ENCODE peak calls at places on chromosome 20, in six cellular contexts. One of them, this sample, is unnamed.

GRCh38 chr20:40706977-40707582 is 18.0 kb upstream of the MAFB start:
- DNase-seq in fibroblast of mammary gland: no peak
- DNase-seq in K562: no peak
- DNase-seq in ovary: no peak
- DNase-seq in AG09309: no peak
- DNase-seq in neural crest cell: no peak
- DNase-seq in this sample: no peak

GRCh38 chr20:45782890-45783289 is 8.8 kb downstream of the WFDC3 start:
- DNase-seq in fibroblast of mammary gland: peak; percentile 17
- DNase-seq in K562: no peak
- DNase-seq in ovary: no peak
- DNase-seq in AG09309: no peak
- DNase-seq in neural crest cell: no peak
- DNase-seq in this sample: no peak

GRCh38 chr20:32945710-32946221 is 58.5 kb downstream of the SUN5 start:
- DNase-seq in fibroblast of mammary gland: peak; percentile 21
- DNase-seq in K562: no peak
- DNase-seq in ovary: no peak
- DNase-seq in AG09309: peak; percentile 5
- DNase-seq in neural crest cell: no peak
- DNase-seq in this sample: no peak

GRCh38 chr20:12072945-12073245 is 155.2 kb downstream of the BTBD3 start:
- DNase-seq in fibroblast of mammary gland: peak; percentile 14
- DNase-seq in K562: no peak
- DNase-seq in ovary: no peak
- DNase-seq in AG09309: no peak
- DNase-seq in neural crest cell: no peak
- DNase-seq in this sample: no peak

GRCh38 chr20:24357169-24357568 is 112.3 kb upstream of the SYNDIG1 start:
- DNase-seq in fibroblast of mammary gland: no peak
- DNase-seq in K562: no peak
- DNase-seq in ovary: no peak
- DNase-seq in AG09309: no peak
- DNase-seq in neural crest cell: no peak
- DNase-seq in this sample: no peak

GRCh38 chr20:55140631-55141030 is 665.2 kb downstream of the DOK5 start:
- DNase-seq in fibroblast of mammary gland: no peak
- DNase-seq in K562: no peak
- DNase-seq in ovary: no peak
- DNase-seq in AG09309: no peak
- DNase-seq in neural crest cell: no peak
- DNase-seq in this sample: no peak

GRCh38 chr20:8646026-8646425 is 422.9 kb upstream of the PLCB4 start:
- DNase-seq in fibroblast of mammary gland: peak; percentile 75
- DNase-seq in K562: no peak
- DNase-seq in ovary: no peak
- DNase-seq in AG09309: peak; percentile 32
- DNase-seq in neural crest cell: no peak
- DNase-seq in this sample: no peak

GRCh38 chr20:59356662-59357061 is 56.3 kb downstream of the EDN3 start:
- DNase-seq in fibroblast of mammary gland: no peak
- DNase-seq in K562: no peak
- DNase-seq in ovary: no peak
- DNase-seq in AG09309: no peak
- DNase-seq in neural crest cell: no peak
- DNase-seq in this sample: no peak

GRCh38 chr20:64258071-64258823 is 2.7 kb downstream of the PCMTD2 start:
- DNase-seq in fibroblast of mammary gland: no peak
- DNase-seq in K562: no peak
- DNase-seq in ovary: no peak
- DNase-seq in AG09309: no peak
- DNase-seq in neural crest cell: no peak
- DNase-seq in this sample: no peak

GRCh38 chr20:58389324-58389967 is 417 bp downstream of the VAPB start:
- DNase-seq in fibroblast of mammary gland: peak; percentile 19
- DNase-seq in K562: peak; percentile 77
- DNase-seq in ovary: no peak
- DNase-seq in AG09309: no peak
- DNase-seq in neural crest cell: no peak
- DNase-seq in this sample: peak; percentile 27

GRCh38 chr20:17698419-17698818 is 1.3 kb upstream of the BANF2 start:
- DNase-seq in fibroblast of mammary gland: no peak
- DNase-seq in K562: no peak
- DNase-seq in ovary: no peak
- DNase-seq in AG09309: no peak
- DNase-seq in neural crest cell: no peak
- DNase-seq in this sample: no peak

GRCh38 chr20:54633903-54634302 is 158.5 kb downstream of the DOK5 start:
- DNase-seq in fibroblast of mammary gland: no peak
- DNase-seq in K562: no peak
- DNase-seq in ovary: no peak
- DNase-seq in AG09309: no peak
- DNase-seq in neural crest cell: no peak
- DNase-seq in this sample: no peak

GRCh38 chr20:4730782-4731181 is 9.1 kb downstream of the PRND start:
- DNase-seq in fibroblast of mammary gland: peak; percentile 6
- DNase-seq in K562: peak; percentile 23
- DNase-seq in ovary: peak; percentile 54
- DNase-seq in AG09309: no peak
- DNase-seq in neural crest cell: no peak
- DNase-seq in this sample: no peak

GRCh38 chr20:31842471-31843157 is 2.8 kb downstream of the FOXS1 start:
- DNase-seq in fibroblast of mammary gland: peak; percentile 46
- DNase-seq in K562: no peak
- DNase-seq in ovary: peak; percentile 85
- DNase-seq in AG09309: no peak
- DNase-seq in neural crest cell: no peak
- DNase-seq in this sample: no peak

GRCh38 chr20:24708411-24709295 is 239.2 kb downstream of the SYNDIG1 start:
- DNase-seq in fibroblast of mammary gland: no peak
- DNase-seq in K562: no peak
- DNase-seq in ovary: no peak
- DNase-seq in AG09309: no peak
- DNase-seq in neural crest cell: no peak
- DNase-seq in this sample: no peak

GRCh38 chr20:49584418-49585382 is 16.8 kb upstream of the PTGIS start:
- DNase-seq in fibroblast of mammary gland: no peak
- DNase-seq in K562: no peak
- DNase-seq in ovary: no peak
- DNase-seq in AG09309: no peak
- DNase-seq in neural crest cell: no peak
- DNase-seq in this sample: no peak

GRCh38 chr20:24545168-24545567 is 75.7 kb downstream of the SYNDIG1 start:
- DNase-seq in fibroblast of mammary gland: no peak
- DNase-seq in K562: no peak
- DNase-seq in ovary: no peak
- DNase-seq in AG09309: no peak
- DNase-seq in neural crest cell: no peak
- DNase-seq in this sample: no peak

GRCh38 chr20:53929399-53929798 is 141.0 kb downstream of the BCAS1 start:
- DNase-seq in fibroblast of mammary gland: no peak
- DNase-seq in K562: no peak
- DNase-seq in ovary: no peak
- DNase-seq in AG09309: no peak
- DNase-seq in neural crest cell: no peak
- DNase-seq in this sample: no peak

GRCh38 chr20:5996765-5997164 is 46.3 kb downstream of the MCM8 start:
- DNase-seq in fibroblast of mammary gland: no peak
- DNase-seq in K562: no peak
- DNase-seq in ovary: no peak
- DNase-seq in AG09309: no peak
- DNase-seq in neural crest cell: no peak
- DNase-seq in this sample: no peak

GRCh38 chr20:57705103-57705899 is 4.5 kb downstream of the PMEPA1 start:
- DNase-seq in fibroblast of mammary gland: no peak
- DNase-seq in K562: no peak
- DNase-seq in ovary: no peak
- DNase-seq in AG09309: no peak
- DNase-seq in neural crest cell: no peak
- DNase-seq in this sample: no peak

GRCh38 chr20:63317601-63318291 is 24.8 kb downstream of the COL20A1 start:
- DNase-seq in fibroblast of mammary gland: no peak
- DNase-seq in K562: no peak
- DNase-seq in ovary: no peak
- DNase-seq in AG09309: no peak
- DNase-seq in neural crest cell: no peak
- DNase-seq in this sample: no peak

GRCh38 chr20:36825374-36826104 is 50.4 kb upstream of the TLDC2 start:
- DNase-seq in fibroblast of mammary gland: no peak
- DNase-seq in K562: no peak
- DNase-seq in ovary: no peak
- DNase-seq in AG09309: no peak
- DNase-seq in neural crest cell: peak; percentile 36
- DNase-seq in this sample: no peak

GRCh38 chr20:49237531-49237930 is 18.3 kb downstream of the DDX27 start:
- DNase-seq in fibroblast of mammary gland: no peak
- DNase-seq in K562: no peak
- DNase-seq in ovary: no peak
- DNase-seq in AG09309: no peak
- DNase-seq in neural crest cell: no peak
- DNase-seq in this sample: no peak

GRCh38 chr20:23265226-23265625 is 85.4 kb upstream of the NXT1 start:
- DNase-seq in fibroblast of mammary gland: peak; percentile 55
- DNase-seq in K562: no peak
- DNase-seq in ovary: peak; percentile 62
- DNase-seq in AG09309: no peak
- DNase-seq in neural crest cell: no peak
- DNase-seq in this sample: no peak

GRCh38 chr20:59482581-59483187 is 121.7 kb upstream of the PHACTR3 start:
- DNase-seq in fibroblast of mammary gland: no peak
- DNase-seq in K562: no peak
- DNase-seq in ovary: no peak
- DNase-seq in AG09309: no peak
- DNase-seq in neural crest cell: no peak
- DNase-seq in this sample: no peak

GRCh38 chr20:18276821-18277220 is 11.5 kb upstream of the ZNF133 start:
- DNase-seq in fibroblast of mammary gland: peak; percentile 71
- DNase-seq in K562: peak; percentile 20
- DNase-seq in ovary: peak; percentile 54
- DNase-seq in AG09309: peak; percentile 20
- DNase-seq in neural crest cell: peak; percentile 79
- DNase-seq in this sample: peak; percentile 72

GRCh38 chr20:3174442-3175263 is 1.3 kb upstream of the LZTS3 start:
- DNase-seq in fibroblast of mammary gland: peak; percentile 19
- DNase-seq in K562: no peak
- DNase-seq in ovary: no peak
- DNase-seq in AG09309: no peak
- DNase-seq in neural crest cell: no peak
- DNase-seq in this sample: no peak

GRCh38 chr20:32126919-32127318 is 17.4 kb downstream of the TM9SF4 start:
- DNase-seq in fibroblast of mammary gland: no peak
- DNase-seq in K562: no peak
- DNase-seq in ovary: no peak
- DNase-seq in AG09309: no peak
- DNase-seq in neural crest cell: no peak
- DNase-seq in this sample: no peak

GRCh38 chr20:45611054-45611453 is 18.5 kb upstream of the WFDC10A start:
- DNase-seq in fibroblast of mammary gland: peak; percentile 94
- DNase-seq in K562: no peak
- DNase-seq in ovary: no peak
- DNase-seq in AG09309: peak; percentile 81
- DNase-seq in neural crest cell: no peak
- DNase-seq in this sample: no peak

GRCh38 chr20:33081411-33082154 is 2.1 kb downstream of the BPIFB4 start:
- DNase-seq in fibroblast of mammary gland: no peak
- DNase-seq in K562: no peak
- DNase-seq in ovary: no peak
- DNase-seq in AG09309: no peak
- DNase-seq in neural crest cell: no peak
- DNase-seq in this sample: no peak

GRCh38 chr20:19815553-19815991 is 57.5 kb downstream of the RIN2 start:
- DNase-seq in fibroblast of mammary gland: peak; percentile 99
- DNase-seq in K562: no peak
- DNase-seq in ovary: no peak
- DNase-seq in AG09309: peak; percentile 97
- DNase-seq in neural crest cell: no peak
- DNase-seq in this sample: no peak
- TF ChIP-seq CTCF in fibroblast of mammary gland: no peak
- TF ChIP-seq CTCF in K562: no peak
- TF ChIP-seq CTCF in ovary: no peak
- TF ChIP-seq CTCF in AG09309: no peak
- TF ChIP-seq CTCF in neural crest cell: no peak
- TF ChIP-seq CTCF in this sample: no peak

GRCh38 chr20:13900506-13900905 is 89.9 kb downstream of the SEL1L2 start:
- DNase-seq in fibroblast of mammary gland: no peak
- DNase-seq in K562: no peak
- DNase-seq in ovary: no peak
- DNase-seq in AG09309: no peak
- DNase-seq in neural crest cell: no peak
- DNase-seq in this sample: no peak

GRCh38 chr20:13898012-13898612 is 92.3 kb downstream of the SEL1L2 start:
- DNase-seq in fibroblast of mammary gland: peak; percentile 20
- DNase-seq in K562: no peak
- DNase-seq in ovary: no peak
- DNase-seq in AG09309: no peak
- DNase-seq in neural crest cell: no peak
- DNase-seq in this sample: no peak
- TF ChIP-seq CTCF in fibroblast of mammary gland: peak; percentile 14
- TF ChIP-seq CTCF in K562: peak; percentile 33
- TF ChIP-seq CTCF in ovary: no peak
- TF ChIP-seq CTCF in AG09309: no peak
- TF ChIP-seq CTCF in neural crest cell: peak; percentile 29
- TF ChIP-seq CTCF in this sample: peak; percentile 54

DNA sequence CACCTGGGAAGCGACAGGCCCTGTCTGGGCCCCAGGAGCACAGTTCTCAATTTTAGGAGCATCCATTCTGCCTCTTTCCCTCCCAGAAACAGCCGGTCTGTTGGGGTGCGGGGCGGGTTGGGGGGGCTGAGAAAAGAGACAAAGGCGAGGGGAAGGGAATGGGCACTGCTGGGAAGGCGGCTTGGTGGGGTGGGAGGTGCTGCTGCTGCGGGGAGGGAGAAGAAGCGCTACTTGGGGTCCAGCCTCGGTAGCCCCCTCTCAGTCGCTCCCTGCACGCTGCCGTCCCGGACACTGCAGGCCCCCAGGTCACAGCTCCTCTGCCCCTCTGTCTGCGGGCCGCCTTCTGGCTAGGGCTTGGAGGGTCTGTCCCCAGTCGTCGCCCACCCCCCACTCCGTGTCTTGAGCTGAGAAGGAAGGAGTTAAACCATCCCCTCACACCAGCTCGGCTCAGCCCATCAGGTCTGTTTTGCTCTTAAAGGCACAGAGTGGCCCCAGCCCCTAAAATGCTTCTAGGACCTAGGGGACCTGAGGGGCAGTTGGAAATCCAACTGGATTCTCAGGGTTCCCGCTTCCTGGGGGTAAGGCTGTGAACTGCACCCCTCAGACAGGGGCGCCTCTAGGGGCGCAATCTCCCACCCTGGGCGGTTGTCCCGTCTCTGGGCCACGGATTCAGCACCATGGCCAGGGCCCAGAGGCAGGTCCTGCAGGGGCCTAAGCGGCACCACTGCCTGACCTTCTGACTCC is 740 bp downstream of the GDAP1L1 start:
- DNase-seq in fibroblast of mammary gland: peak; percentile 22
- DNase-seq in K562: peak; percentile 91
- DNase-seq in ovary: peak; percentile 76
- DNase-seq in AG09309: no peak
- DNase-seq in neural crest cell: peak; percentile 73
- DNase-seq in this sample: peak; percentile 82
- TF ChIP-seq CTCF in fibroblast of mammary gland: peak; percentile 41
- TF ChIP-seq CTCF in K562: peak; percentile 98
- TF ChIP-seq CTCF in ovary: no peak
- TF ChIP-seq CTCF in AG09309: peak; percentile 44
- TF ChIP-seq CTCF in neural crest cell: peak; percentile 64
- TF ChIP-seq CTCF in this sample: peak; percentile 88

GRCh38 chr20:9686001-9686400 is 152.9 kb downstream of the PAK5 start:
- DNase-seq in fibroblast of mammary gland: no peak
- DNase-seq in K562: no peak
- DNase-seq in ovary: no peak
- DNase-seq in AG09309: no peak
- DNase-seq in neural crest cell: no peak
- DNase-seq in this sample: no peak
- TF ChIP-seq CTCF in fibroblast of mammary gland: no peak
- TF ChIP-seq CTCF in K562: no peak
- TF ChIP-seq CTCF in ovary: no peak
- TF ChIP-seq CTCF in AG09309: no peak
- TF ChIP-seq CTCF in neural crest cell: no peak
- TF ChIP-seq CTCF in this sample: no peak